ENCODE peak calls at places on chromosomes 12 and 14, in eight cellular contexts. One of them, this sample, is unnamed.

GRCh38 chr12:117977373-117977772 is 8.6 kb upstream of the KSR2 start:
- DNase-seq in CD4-positive, alpha-beta memory T cell: no peak
- DNase-seq in esophagus squamous epithelium: no peak
- DNase-seq in PC-9: no peak
- DNase-seq in OCI-LY7: no peak
- DNase-seq in stomach: no peak
- DNase-seq in psoas muscle: no peak
- DNase-seq in HCT116: no peak
- DNase-seq in this sample: no peak

GRCh38 chr14:49940805-49941421 is 48.0 kb downstream of the ARF6 start:
- DNase-seq in HCT116: no peak
- DNase-seq in stomach: no peak
- DNase-seq in CD4-positive, alpha-beta memory T cell: peak
- DNase-seq in esophagus squamous epithelium: no peak
- DNase-seq in OCI-LY7: peak
- DNase-seq in PC-9: peak
- DNase-seq in psoas muscle: no peak
- DNase-seq in this sample: peak

GRCh38 chr12:128385736-128386135 is 118.8 kb downstream of the TMEM132C start:
- DNase-seq in CD4-positive, alpha-beta memory T cell: no peak
- DNase-seq in OCI-LY7: no peak
- DNase-seq in esophagus squamous epithelium: no peak
- DNase-seq in psoas muscle: no peak
- DNase-seq in HCT116: no peak
- DNase-seq in stomach: no peak
- DNase-seq in PC-9: no peak
- DNase-seq in this sample: no peak

GRCh38 chr14:92540472-92541048 is 27.0 kb downstream of the RIN3 start:
- DNase-seq in CD4-positive, alpha-beta memory T cell: no peak
- DNase-seq in OCI-LY7: no peak
- DNase-seq in psoas muscle: peak
- DNase-seq in PC-9: peak
- DNase-seq in esophagus squamous epithelium: peak
- DNase-seq in HCT116: peak
- DNase-seq in stomach: peak
- DNase-seq in this sample: peak

GRCh38 chr12:100234166-100234565 is 32.7 kb downstream of the DEPDC4 start:
- DNase-seq in stomach: no peak
- DNase-seq in psoas muscle: no peak
- DNase-seq in OCI-LY7: no peak
- DNase-seq in PC-9: peak
- DNase-seq in CD4-positive, alpha-beta memory T cell: no peak
- DNase-seq in esophagus squamous epithelium: no peak
- DNase-seq in HCT116: no peak
- DNase-seq in this sample: peak

GRCh38 chr14:77310041-77310440 is 10.6 kb downstream of the POMT2 start:
- DNase-seq in stomach: no peak
- DNase-seq in esophagus squamous epithelium: no peak
- DNase-seq in OCI-LY7: no peak
- DNase-seq in HCT116: no peak
- DNase-seq in CD4-positive, alpha-beta memory T cell: no peak
- DNase-seq in PC-9: no peak
- DNase-seq in psoas muscle: no peak
- DNase-seq in this sample: peak

GRCh38 chr12:67663121-67663520 is 14.6 kb downstream of the DYRK2 start:
- DNase-seq in stomach: no peak
- DNase-seq in PC-9: no peak
- DNase-seq in OCI-LY7: no peak
- DNase-seq in HCT116: no peak
- DNase-seq in esophagus squamous epithelium: no peak
- DNase-seq in psoas muscle: no peak
- DNase-seq in CD4-positive, alpha-beta memory T cell: no peak
- DNase-seq in this sample: peak

GRCh38 chr14:64818151-64818550 is 61.6 kb downstream of the SPTB start:
- DNase-seq in psoas muscle: no peak
- DNase-seq in stomach: no peak
- DNase-seq in CD4-positive, alpha-beta memory T cell: no peak
- DNase-seq in PC-9: no peak
- DNase-seq in OCI-LY7: no peak
- DNase-seq in esophagus squamous epithelium: no peak
- DNase-seq in HCT116: no peak
- DNase-seq in this sample: no peak

GRCh38 chr12:47985596-47986265 is 18.5 kb downstream of the COL2A1 start:
- DNase-seq in esophagus squamous epithelium: no peak
- DNase-seq in stomach: no peak
- DNase-seq in OCI-LY7: no peak
- DNase-seq in CD4-positive, alpha-beta memory T cell: no peak
- DNase-seq in psoas muscle: no peak
- DNase-seq in PC-9: no peak
- DNase-seq in HCT116: no peak
- DNase-seq in this sample: no peak

DNA sequence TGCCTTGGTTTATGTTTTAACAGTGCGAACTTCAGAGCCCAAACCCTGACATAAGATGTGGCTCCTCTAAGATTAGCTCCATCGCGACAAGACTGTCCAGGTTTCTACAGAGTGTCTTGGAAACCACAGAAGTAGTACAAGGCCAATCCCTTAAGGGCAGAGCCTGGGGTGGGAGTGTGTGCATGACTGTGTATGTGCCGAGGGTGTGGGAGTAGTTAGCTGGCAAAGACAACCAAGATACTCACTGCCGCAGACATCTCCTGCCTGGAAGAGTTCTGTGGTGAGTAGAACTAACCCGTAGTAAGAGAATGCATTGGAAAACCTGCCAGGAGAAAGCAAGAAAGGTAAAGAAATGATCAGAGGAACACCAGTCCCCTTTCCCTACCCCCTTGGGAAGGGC is 54.1 kb downstream of the DAO start:
- DNase-seq in HCT116: no peak
- DNase-seq in OCI-LY7: no peak
- DNase-seq in psoas muscle: no peak
- DNase-seq in PC-9: no peak
- DNase-seq in CD4-positive, alpha-beta memory T cell: no peak
- DNase-seq in stomach: no peak
- DNase-seq in esophagus squamous epithelium: no peak
- DNase-seq in this sample: no peak
- H3K27ac ChIP-seq in HCT116: no peak
- H3K27ac ChIP-seq in OCI-LY7: no peak
- H3K27ac ChIP-seq in psoas muscle: no peak
- H3K27ac ChIP-seq in PC-9: no peak
- H3K27ac ChIP-seq in CD4-positive, alpha-beta memory T cell: no peak
- H3K27ac ChIP-seq in stomach: no peak
- H3K27ac ChIP-seq in esophagus squamous epithelium: no peak
- H3K27ac ChIP-seq in this sample: no peak

DNA sequence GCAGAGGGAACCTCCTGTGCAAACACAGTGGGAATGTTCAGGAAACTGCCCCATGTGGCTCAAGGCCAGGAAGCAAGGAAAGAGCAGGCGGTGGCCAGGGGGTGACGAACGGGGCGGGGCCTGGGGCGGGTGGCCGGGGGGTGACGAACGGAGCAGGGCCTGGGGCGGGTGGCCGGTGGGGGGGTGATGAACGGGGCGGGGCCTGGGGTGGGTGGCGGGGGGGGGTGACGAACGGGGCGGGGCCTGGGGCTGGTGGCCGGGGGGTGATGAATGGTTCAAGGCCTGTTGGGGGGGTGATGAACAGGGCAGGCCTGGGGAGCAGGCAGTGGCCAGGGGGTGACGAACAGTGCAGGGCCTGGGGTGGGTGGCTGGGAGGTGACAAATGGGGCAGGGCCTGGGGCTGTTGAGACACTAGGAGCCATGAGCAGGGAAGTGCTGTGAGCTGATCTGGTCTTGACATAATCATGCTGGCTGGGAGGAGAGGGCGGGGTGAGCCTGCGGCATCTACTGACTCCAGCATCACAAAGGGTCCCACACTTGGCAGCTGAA is 62.7 kb upstream of the FBRSL1 start:
- DNase-seq in psoas muscle: no peak
- DNase-seq in HCT116: no peak
- DNase-seq in stomach: no peak
- DNase-seq in esophagus squamous epithelium: no peak
- DNase-seq in CD4-positive, alpha-beta memory T cell: no peak
- DNase-seq in OCI-LY7: no peak
- DNase-seq in PC-9: no peak
- DNase-seq in this sample: no peak
- H3K27ac ChIP-seq in psoas muscle: no peak
- H3K27ac ChIP-seq in HCT116: no peak
- H3K27ac ChIP-seq in stomach: no peak
- H3K27ac ChIP-seq in esophagus squamous epithelium: no peak
- H3K27ac ChIP-seq in CD4-positive, alpha-beta memory T cell: no peak
- H3K27ac ChIP-seq in OCI-LY7: no peak
- H3K27ac ChIP-seq in PC-9: no peak
- H3K27ac ChIP-seq in this sample: no peak

GRCh38 chr12:30796508-30796780 is 41.7 kb upstream of the CAPRIN2 start:
- DNase-seq in psoas muscle: peak
- DNase-seq in esophagus squamous epithelium: no peak
- DNase-seq in PC-9: peak
- DNase-seq in CD4-positive, alpha-beta memory T cell: no peak
- DNase-seq in HCT116: no peak
- DNase-seq in stomach: no peak
- DNase-seq in OCI-LY7: no peak
- DNase-seq in this sample: peak

GRCh38 chr12:30794591-30795409 is 40.0 kb upstream of the CAPRIN2 start:
- DNase-seq in PC-9: peak
- DNase-seq in CD4-positive, alpha-beta memory T cell: no peak
- DNase-seq in HCT116: peak
- DNase-seq in psoas muscle: no peak
- DNase-seq in OCI-LY7: no peak
- DNase-seq in esophagus squamous epithelium: no peak
- DNase-seq in stomach: no peak
- DNase-seq in this sample: peak

GRCh38 chr12:30795660-30796507 is 41.1 kb upstream of the CAPRIN2 start:
- DNase-seq in HCT116: peak
- DNase-seq in CD4-positive, alpha-beta memory T cell: peak
- DNase-seq in OCI-LY7: no peak
- DNase-seq in esophagus squamous epithelium: no peak
- DNase-seq in psoas muscle: peak
- DNase-seq in PC-9: peak
- DNase-seq in stomach: peak
- DNase-seq in this sample: peak

GRCh38 chr12:30794020-30794419 is 39.3 kb upstream of the CAPRIN2 start:
- DNase-seq in esophagus squamous epithelium: no peak
- DNase-seq in psoas muscle: no peak
- DNase-seq in CD4-positive, alpha-beta memory T cell: no peak
- DNase-seq in stomach: no peak
- DNase-seq in HCT116: no peak
- DNase-seq in PC-9: peak
- DNase-seq in OCI-LY7: no peak
- DNase-seq in this sample: peak

GRCh38 chr12:30795410-30795659 is 40.6 kb upstream of the CAPRIN2 start:
- DNase-seq in esophagus squamous epithelium: no peak
- DNase-seq in CD4-positive, alpha-beta memory T cell: no peak
- DNase-seq in psoas muscle: no peak
- DNase-seq in OCI-LY7: no peak
- DNase-seq in PC-9: no peak
- DNase-seq in HCT116: no peak
- DNase-seq in stomach: no peak
- DNase-seq in this sample: no peak
- H3K27ac ChIP-seq in esophagus squamous epithelium: peak
- H3K27ac ChIP-seq in CD4-positive, alpha-beta memory T cell: no peak
- H3K27ac ChIP-seq in psoas muscle: peak
- H3K27ac ChIP-seq in OCI-LY7: no peak
- H3K27ac ChIP-seq in PC-9: peak
- H3K27ac ChIP-seq in HCT116: peak
- H3K27ac ChIP-seq in stomach: peak
- H3K27ac ChIP-seq in this sample: peak

GRCh38 chr12:11958216-11959091 is 112.3 kb upstream of the BCL2L14 start:
- DNase-seq in OCI-LY7: no peak
- DNase-seq in psoas muscle: no peak
- DNase-seq in PC-9: peak
- DNase-seq in HCT116: no peak
- DNase-seq in CD4-positive, alpha-beta memory T cell: no peak
- DNase-seq in esophagus squamous epithelium: no peak
- DNase-seq in stomach: no peak
- DNase-seq in this sample: peak
- H3K27ac ChIP-seq in OCI-LY7: no peak
- H3K27ac ChIP-seq in psoas muscle: no peak
- H3K27ac ChIP-seq in PC-9: peak
- H3K27ac ChIP-seq in HCT116: no peak
- H3K27ac ChIP-seq in CD4-positive, alpha-beta memory T cell: no peak
- H3K27ac ChIP-seq in esophagus squamous epithelium: no peak
- H3K27ac ChIP-seq in stomach: no peak
- H3K27ac ChIP-seq in this sample: peak

GRCh38 chr14:104416383-104416782 is 163.2 kb upstream of the C14orf180 start:
- DNase-seq in esophagus squamous epithelium: no peak
- DNase-seq in CD4-positive, alpha-beta memory T cell: no peak
- DNase-seq in stomach: no peak
- DNase-seq in OCI-LY7: no peak
- DNase-seq in HCT116: no peak
- DNase-seq in psoas muscle: no peak
- DNase-seq in PC-9: no peak
- DNase-seq in this sample: no peak
- H3K27ac ChIP-seq in esophagus squamous epithelium: no peak
- H3K27ac ChIP-seq in CD4-positive, alpha-beta memory T cell: no peak
- H3K27ac ChIP-seq in stomach: no peak
- H3K27ac ChIP-seq in OCI-LY7: no peak
- H3K27ac ChIP-seq in HCT116: no peak
- H3K27ac ChIP-seq in psoas muscle: no peak
- H3K27ac ChIP-seq in PC-9: no peak
- H3K27ac ChIP-seq in this sample: no peak

DNA sequence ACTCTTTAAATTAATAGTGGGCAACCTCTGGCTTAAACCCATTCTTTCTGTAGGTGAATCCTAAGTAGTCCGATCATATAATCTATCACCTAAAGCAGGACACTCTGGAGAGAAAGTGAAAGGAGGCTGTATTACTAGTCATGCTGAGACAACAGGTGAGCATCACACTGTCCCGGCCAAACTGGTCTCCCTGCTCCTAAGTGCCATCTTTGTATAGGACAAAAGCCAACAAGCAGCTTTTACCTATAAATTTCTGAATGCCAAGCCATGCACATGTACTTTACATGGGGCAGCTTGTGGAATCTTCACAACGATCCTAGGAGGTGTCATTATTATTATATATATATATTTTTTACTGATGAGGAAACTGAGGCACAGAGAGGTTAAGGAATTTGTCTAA is 18.0 kb downstream of the PLEKHH1 start:
- DNase-seq in stomach: no peak
- DNase-seq in HCT116: no peak
- DNase-seq in CD4-positive, alpha-beta memory T cell: no peak
- DNase-seq in psoas muscle: no peak
- DNase-seq in esophagus squamous epithelium: no peak
- DNase-seq in OCI-LY7: no peak
- DNase-seq in PC-9: no peak
- DNase-seq in this sample: no peak
- H3K27ac ChIP-seq in stomach: no peak
- H3K27ac ChIP-seq in HCT116: no peak
- H3K27ac ChIP-seq in CD4-positive, alpha-beta memory T cell: no peak
- H3K27ac ChIP-seq in psoas muscle: no peak
- H3K27ac ChIP-seq in esophagus squamous epithelium: no peak
- H3K27ac ChIP-seq in OCI-LY7: no peak
- H3K27ac ChIP-seq in PC-9: no peak
- H3K27ac ChIP-seq in this sample: no peak

GRCh38 chr12:111066744-111067437 is 146.5 kb upstream of the MYL2 start:
- DNase-seq in OCI-LY7: peak
- DNase-seq in HCT116: peak
- DNase-seq in esophagus squamous epithelium: no peak
- DNase-seq in PC-9: no peak
- DNase-seq in CD4-positive, alpha-beta memory T cell: no peak
- DNase-seq in stomach: no peak
- DNase-seq in psoas muscle: no peak
- DNase-seq in this sample: no peak
- H3K27ac ChIP-seq in OCI-LY7: no peak
- H3K27ac ChIP-seq in HCT116: no peak
- H3K27ac ChIP-seq in esophagus squamous epithelium: no peak
- H3K27ac ChIP-seq in PC-9: no peak
- H3K27ac ChIP-seq in CD4-positive, alpha-beta memory T cell: no peak
- H3K27ac ChIP-seq in stomach: no peak
- H3K27ac ChIP-seq in psoas muscle: no peak
- H3K27ac ChIP-seq in this sample: no peak

GRCh38 chr12:95169368-95169767 is 47.9 kb downstream of the FGD6 start:
- DNase-seq in OCI-LY7: no peak
- DNase-seq in PC-9: no peak
- DNase-seq in stomach: peak
- DNase-seq in esophagus squamous epithelium: no peak
- DNase-seq in HCT116: peak
- DNase-seq in psoas muscle: no peak
- DNase-seq in CD4-positive, alpha-beta memory T cell: no peak
- DNase-seq in this sample: peak
- H3K27ac ChIP-seq in OCI-LY7: no peak
- H3K27ac ChIP-seq in PC-9: peak
- H3K27ac ChIP-seq in stomach: no peak
- H3K27ac ChIP-seq in esophagus squamous epithelium: peak
- H3K27ac ChIP-seq in HCT116: peak
- H3K27ac ChIP-seq in psoas muscle: no peak
- H3K27ac ChIP-seq in CD4-positive, alpha-beta memory T cell: no peak
- H3K27ac ChIP-seq in this sample: peak